ENCODE peak calls at places on chromosomes 1 and 21, in four cellular contexts. M, A, L and K are unnamed samples.

GRCh38 chr1:178960781-178961180 is 64.9 kb upstream of the FAM20B start:
- DNase-seq in A (peak), M (no peak), L (no peak), K (no peak)

GRCh38 chr1:16015960-16016901 is 1.6 kb downstream of the HSPB7 start:
- DNase-seq in M (no peak), A (no peak), L (no peak), K (peak)

GRCh38 chr1:26387447-26387846 is 14.9 kb upstream of the ZNF683 start:
- DNase-seq in A (no peak), M (no peak), L (no peak), K (no peak)

GRCh38 chr1:2204384-2205190 is 10.0 kb upstream of the FAAP20 start:
- DNase-seq in A (peak), M (no peak), L (no peak), K (peak)

GRCh38 chr21:38503588-38503987 is 5.3 kb upstream of the ERG start:
- DNase-seq in A (peak), M (no peak), L (no peak), K (no peak)

GRCh38 chr1:224497714-224498573 is 63.3 kb upstream of the WDR26 start:
- DNase-seq in M (peak), A (peak), L (no peak), K (no peak)

GRCh38 chr1:97160796-97161195 is 439.2 kb downstream of the PTBP2 start:
- DNase-seq in M (no peak), A (peak), L (no peak), K (no peak)

GRCh38 chr1:53653200-53653575 is 85.8 kb downstream of the GLIS1 start:
- DNase-seq in M (no peak), A (no peak), L (no peak), K (peak)

GRCh38 chr1:206002833-206003532 is at the start of gene RAB7B:
- DNase-seq in A (peak), M (no peak), L (peak), K (no peak)

GRCh38 chr1:178266619-178267066 is 172.7 kb downstream of the RASAL2 start:
- DNase-seq in L (no peak), M (no peak), A (no peak), K (peak)

GRCh38 chr1:185046639-185047038 is 1.3 kb downstream of the RNF2 start:
- DNase-seq in L (no peak), M (no peak), A (no peak), K (no peak)

GRCh38 chr1:110673197-110673701 is 1.5 kb downstream of the KCNA3 start:
- DNase-seq in A (no peak), M (peak), L (no peak), K (no peak)

GRCh38 chr1:52455686-52456085 is 51.3 kb downstream of the PRPF38A start:
- DNase-seq in M (no peak), A (no peak), L (no peak), K (no peak)
- H3K4me3 ChIP-seq in M (no peak), A (no peak), L (no peak), K (no peak)

GRCh38 chr1:150549496-150550221 is 451 bp downstream of the ADAMTSL4 start:
- DNase-seq in L (no peak), A (no peak), M (no peak), K (peak)

GRCh38 chr1:150548632-150549495 is at the start of gene ADAMTSL4:
- DNase-seq in L (no peak), M (no peak), A (peak), K (peak)

GRCh38 chr1:150551049-150551783 is 2.0 kb downstream of the ADAMTSL4 start:
- DNase-seq in A (no peak), L (no peak), M (no peak), K (no peak)

GRCh38 chr1:150551784-150552691 is 2.8 kb downstream of the ADAMTSL4 start:
- DNase-seq in M (no peak), A (peak), L (peak), K (peak)

GRCh38 chr1:150550222-150551048 is 1.2 kb downstream of the ADAMTSL4 start:
- DNase-seq in L (no peak), A (no peak), M (no peak), K (peak)
- H3K4me3 ChIP-seq in L (no peak), A (peak), M (no peak), K (no peak)

GRCh38 chr1:44842763-44843655 is at the start of gene PTCH2:
- DNase-seq in M (no peak), A (peak), L (peak), K (peak)

GRCh38 chr1:44847786-44848185 is 4.7 kb upstream of the PTCH2 start:
- DNase-seq in A (no peak), L (no peak), M (no peak), K (no peak)

GRCh38 chr1:44839561-44839960 is 3.5 kb downstream of the PTCH2 start:
- DNase-seq in A (no peak), M (no peak), L (no peak), K (no peak)

GRCh38 chr1:44842415-44842762 is 664 bp downstream of the PTCH2 start:
- DNase-seq in A (no peak), M (no peak), L (no peak), K (no peak)
- H3K4me3 ChIP-seq in A (peak), M (no peak), L (peak), K (peak)

GRCh38 chr1:12170263-12170671 is 3.5 kb downstream of the TNFRSF1B start:
- DNase-seq in M (no peak), A (no peak), L (no peak), K (no peak)

GRCh38 chr1:12172042-12172851 is 5.5 kb downstream of the TNFRSF1B start:
- DNase-seq in L (no peak), A (no peak), M (peak), K (no peak)

GRCh38 chr1:12172959-12173358 is 6.2 kb downstream of the TNFRSF1B start:
- DNase-seq in A (no peak), M (no peak), L (no peak), K (no peak)

GRCh38 chr1:12169442-12170135 is 2.8 kb downstream of the TNFRSF1B start:
- DNase-seq in A (no peak), L (no peak), M (no peak), K (no peak)

DNA sequence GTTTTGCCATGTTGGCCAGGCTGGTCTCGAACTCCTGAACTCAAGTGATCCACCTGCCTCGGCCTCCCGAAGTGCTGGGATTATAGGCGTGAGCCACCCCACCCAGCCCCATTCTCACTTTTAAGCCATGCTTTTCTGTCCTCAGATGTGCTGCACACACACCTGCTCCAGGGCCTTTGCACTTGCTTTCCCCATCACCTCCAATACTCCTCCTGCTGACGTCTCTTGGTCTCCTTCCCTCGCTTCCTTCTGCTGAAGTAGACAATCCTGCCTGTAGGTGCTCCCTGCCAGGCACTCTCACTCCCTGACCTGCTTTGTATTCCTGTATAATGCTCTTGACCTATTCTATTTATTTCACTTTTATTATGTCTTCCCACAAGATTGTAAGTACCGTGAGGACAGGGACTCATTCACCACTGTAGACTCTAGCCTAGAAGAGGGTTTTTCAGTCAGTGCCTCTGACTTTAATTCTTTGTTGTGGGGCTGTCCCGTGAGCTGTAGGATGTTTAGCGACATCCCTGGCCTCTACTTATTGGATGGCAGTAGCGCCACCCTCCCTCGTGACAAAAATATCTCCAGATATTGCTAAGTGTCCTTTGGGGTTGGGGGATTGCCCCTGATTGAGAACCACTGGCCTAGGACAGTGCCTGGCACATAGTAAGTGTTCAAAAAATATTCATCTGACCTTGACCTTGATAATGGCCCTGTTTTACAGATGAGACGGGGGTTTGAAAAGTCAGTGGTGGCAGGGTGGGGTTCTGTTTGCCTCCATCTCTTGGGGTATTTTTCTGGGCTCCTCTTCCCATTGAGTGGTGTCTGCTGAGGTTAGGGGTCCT is 4.6 kb downstream of the TNFRSF1B start:
- DNase-seq in A (no peak), L (no peak), M (peak), K (no peak)
- H3K4me3 ChIP-seq in A (no peak), L (no peak), M (no peak), K (no peak)